ENCODE peak calls at places on chromosomes 6 and 20, in eight cellular contexts. H is GM06990; L is cardiac muscle cell; B is dorsolateral prefrontal cortex; N is body of pancreas; I is activated CD4-positive, alpha-beta T cell treated with anti-CD3 and anti-CD28 coated beads, Interleukin-2, amount 50 U/mL, for 24 hours; F is GM13977; Y is OCI-LY7. E is an unnamed sample.

GRCh38 chr20:17747431-17747846 is 47.7 kb downstream of the BANF2 start:
- DNase-seq in H (no peak), Y (no peak), I (no peak), L (peak), B (peak), F (no peak), N (peak), E (no peak)

GRCh38 chr6:149834513-149835481 is 29.4 kb downstream of the LRP11 start:
- DNase-seq in Y (peak), I (peak), B (no peak), N (peak), L (peak), H (no peak), F (peak), E (peak)

GRCh38 chr6:149094156-149094555 is 223.4 kb upstream of the TAB2 start:
- DNase-seq in B (no peak), N (no peak), F (no peak), L (peak), H (no peak), Y (no peak), I (no peak), E (peak)

GRCh38 chr6:2072450-2072849 is 173.0 kb downstream of the GMDS start:
- DNase-seq in N (no peak), I (no peak), F (no peak), B (no peak), L (peak), Y (no peak), H (no peak), E (no peak)

GRCh38 chr6:106702451-106703110 is 73.2 kb downstream of the QRSL1 start:
- DNase-seq in B (no peak), I (no peak), H (peak), F (peak), Y (peak), L (no peak), N (peak), E (no peak)

GRCh38 chr6:44475779-44476434 is 88.4 kb downstream of the CDC5L start:
- DNase-seq in H (peak), B (peak), Y (peak), I (peak), N (peak), F (peak), L (peak), E (peak)

GRCh38 chr20:62907377-62908317 is 18.7 kb downstream of the DIDO1 start:
- DNase-seq in L (no peak), I (no peak), B (no peak), F (no peak), Y (peak), H (no peak), N (no peak), E (peak)

GRCh38 chr20:59221049-59221748 is 57.6 kb downstream of the ZNF831 start:
- DNase-seq in F (no peak), I (no peak), Y (no peak), N (no peak), L (peak), H (no peak), B (no peak), E (no peak)

GRCh38 chr6:16619777-16620176 is 141.5 kb downstream of the ATXN1 start:
- DNase-seq in N (no peak), I (no peak), L (no peak), F (no peak), H (no peak), Y (no peak), B (no peak), E (no peak)

GRCh38 chr20:62475027-62475818 is 572 bp downstream of the GATA5 start:
- DNase-seq in Y (no peak), N (no peak), B (no peak), H (no peak), I (no peak), L (no peak), F (no peak), E (no peak)

GRCh38 chr6:28707387-28708282 is 182.0 kb downstream of the GPX5 start:
- DNase-seq in B (no peak), F (no peak), H (no peak), N (no peak), I (no peak), L (no peak), Y (no peak), E (no peak)

GRCh38 chr20:18405826-18406225 is 61.0 kb downstream of the DZANK1 start:
- DNase-seq in F (no peak), N (no peak), H (no peak), Y (no peak), I (no peak), B (no peak), L (no peak), E (no peak)

GRCh38 chr6:103456652-103457051 is 1403.1 kb downstream of the HACE1 start:
- DNase-seq in I (no peak), B (no peak), H (no peak), Y (no peak), L (no peak), F (no peak), N (no peak), E (no peak)

GRCh38 chr20:46619445-46619844 is 31.8 kb downstream of the SLC13A3 start:
- DNase-seq in H (no peak), F (no peak), Y (no peak), I (no peak), B (no peak), N (no peak), L (peak), E (no peak)

GRCh38 chr6:13992417-13993055 is 67.8 kb downstream of the RNF182 start:
- DNase-seq in I (no peak), H (no peak), L (peak), F (no peak), B (no peak), Y (no peak), N (no peak), E (no peak)

GRCh38 chr6:56374841-56375369 is 127.5 kb upstream of the COL21A1 start:
- DNase-seq in N (no peak), B (no peak), H (no peak), L (peak), Y (no peak), I (no peak), F (no peak), E (no peak)

GRCh38 chr6:50591135-50591534 is 122.2 kb upstream of the TFAP2D start:
- DNase-seq in I (no peak), Y (no peak), H (no peak), B (no peak), L (no peak), N (no peak), F (no peak), E (no peak)

GRCh38 chr6:134676307-134677281 is 273.3 kb downstream of the ALDH8A1 start:
- DNase-seq in I (no peak), B (no peak), H (no peak), Y (no peak), L (peak), N (no peak), F (no peak), E (no peak)

GRCh38 chr6:40334496-40334895 is 252.7 kb downstream of the LRFN2 start:
- DNase-seq in F (no peak), H (no peak), L (no peak), Y (no peak), B (no peak), I (no peak), N (no peak), E (no peak)

GRCh38 chr20:10800288-10800687 is 126.5 kb upstream of the JAG1 start:
- DNase-seq in I (no peak), H (no peak), L (no peak), B (no peak), N (no peak), Y (no peak), F (no peak), E (no peak)

GRCh38 chr6:36871686-36872085 is 2.9 kb downstream of the PPIL1 start:
- DNase-seq in H (no peak), L (no peak), N (no peak), I (no peak), F (no peak), Y (no peak), B (no peak), E (no peak)

GRCh38 chr6:70398783-70399730 is 14.3 kb upstream of the FAM135A start:
- DNase-seq in B (no peak), N (peak), Y (no peak), H (no peak), L (peak), I (no peak), F (no peak), E (no peak)

GRCh38 chr6:105431226-105431625 is 28.3 kb upstream of the PREP start:
- DNase-seq in H (no peak), I (peak), B (no peak), F (peak), L (peak), N (no peak), Y (peak), E (peak)

GRCh38 chr20:41480054-41480770 is 113.6 kb upstream of the EMILIN3 start:
- DNase-seq in Y (peak), L (peak), F (no peak), B (no peak), H (no peak), N (no peak), I (no peak), E (no peak)

GRCh38 chr6:105318660-105319059 is 84.2 kb downstream of the PREP start:
- DNase-seq in N (no peak), L (peak), Y (no peak), H (no peak), F (no peak), B (no peak), I (no peak), E (no peak)

GRCh38 chr6:139134817-139135577 is at the start of gene HECA:
- DNase-seq in Y (peak), H (peak), L (peak), B (peak), N (peak), I (peak), F (peak), E (peak)

GRCh38 chr6:82025271-82025670 is 222.3 kb downstream of the IBTK start:
- DNase-seq in B (no peak), Y (no peak), I (no peak), L (no peak), F (no peak), H (no peak), N (no peak), E (no peak)

GRCh38 chr20:20593447-20594170 is 118.8 kb downstream of the RALGAPA2 start:
- DNase-seq in F (peak), L (peak), N (no peak), Y (peak), B (peak), I (no peak), H (peak), E (peak)

GRCh38 chr6:8175046-8175777 is 72.9 kb upstream of the EEF1E1 start:
- DNase-seq in H (no peak), I (no peak), N (no peak), Y (no peak), F (no peak), L (no peak), B (no peak), E (no peak)

GRCh38 chr6:20266851-20267608 is 54.8 kb upstream of the MBOAT1 start:
- DNase-seq in I (no peak), H (peak), N (no peak), B (no peak), L (no peak), Y (no peak), F (peak), E (no peak)

GRCh38 chr6:34680802-34681515 is 15.6 kb downstream of the ILRUN start:
- DNase-seq in N (no peak), L (no peak), I (no peak), F (peak), Y (no peak), H (no peak), B (no peak), E (no peak)

GRCh38 chr6:42720739-42721138 is 1.7 kb downstream of the PRPH2 start:
- DNase-seq in H (no peak), I (no peak), F (no peak), Y (no peak), B (no peak), N (no peak), L (peak), E (no peak)

GRCh38 chr20:31713312-31714049 is 9.2 kb downstream of the BCL2L1 start:
- DNase-seq in N (peak), F (no peak), Y (no peak), H (no peak), B (no peak), L (peak), I (no peak), E (no peak)

E was measured in HAP-1.